ENCODE peak calls at places on chromosomes 13 and 19, in eight cellular contexts. L is NCI-H146; I is iPS DF 6.9; M is activated naive CD4-positive, alpha-beta T cell treated with anti-CD3 and anti-CD28 coated beads, Interleukin-2, amount 10 ng/mL, durations not matched to agents 7 days and 5 days; Q is uterus; W is amniotic stem cell; N is stimulated activated CD8-positive, alpha-beta memory T cell treated with anti-CD3 and anti-CD28 coated beads, Interleukin-7, amount 100 ng/mL, for 4 hours; R is fibroblast of pulmonary artery. Z is an unnamed sample.

GRCh38 chr19:38270587-38271167 is 6.3 kb downstream of the SPINT2 start:
- DNase-seq in I (no peak), R (no peak), M (no peak), W (no peak), N (no peak), L (peak; percentile 93), Q (no peak), Z (no peak)

GRCh38 chr13:36820222-36820621 is 1.2 kb downstream of the RFXAP start:
- DNase-seq in R (no peak), W (no peak), Q (no peak), N (no peak), M (no peak), L (no peak), I (no peak), Z (no peak)

GRCh38 chr13:108993346-108993745 is 363.9 kb downstream of the MYO16 start:
- DNase-seq in I (no peak), R (no peak), W (no peak), M (no peak), N (no peak), L (no peak), Q (no peak), Z (no peak)

GRCh38 chr19:17765069-17765618 is 13.9 kb downstream of the FCHO1 start:
- DNase-seq in R (no peak), L (no peak), I (no peak), N (no peak), M (no peak), Q (no peak), W (no peak), Z (no peak)

GRCh38 chr13:97432232-97432916 is 1.6 kb upstream of the RAP2A start:
- DNase-seq in I (no peak), W (no peak), Q (no peak), N (no peak), M (no peak), L (peak; percentile 23), R (no peak), Z (no peak)

GRCh38 chr19:45475537-45476348 is 7.9 kb downstream of the FOSB start:
- DNase-seq in W (no peak), I (no peak), M (no peak), Q (no peak), R (peak; percentile 63), L (no peak), N (no peak), Z (no peak)

GRCh38 chr13:45367358-45367757 is 26.4 kb upstream of the TPT1 start:
- DNase-seq in N (peak; percentile 90), R (peak; percentile 79), Q (peak; percentile 32), W (peak; percentile 81), I (peak; percentile 20), M (peak; percentile 95), L (peak; percentile 45), Z (peak; percentile 77)

GRCh38 chr13:61045197-61045596 is 370.5 kb downstream of the PCDH20 start:
- DNase-seq in I (no peak), N (no peak), M (no peak), L (no peak), R (no peak), W (no peak), Q (no peak), Z (no peak)

GRCh38 chr19:10069046-10069445 is 17.1 kb upstream of the SHFL start:
- DNase-seq in R (no peak), Q (no peak), L (no peak), W (no peak), M (no peak), I (no peak), N (no peak), Z (no peak)

GRCh38 chr13:40509876-40510275 is 156.6 kb downstream of the FOXO1 start:
- DNase-seq in R (no peak), W (no peak), L (no peak), M (no peak), N (no peak), Q (no peak), I (no peak), Z (no peak)

GRCh38 chr13:39877134-39877533 is 221.7 kb downstream of the COG6 start:
- DNase-seq in Q (no peak), W (no peak), R (no peak), I (no peak), N (no peak), L (no peak), M (no peak), Z (no peak)

GRCh38 chr19:49850221-49850486 is 805 bp upstream of the PTOV1 start:
- DNase-seq in R (no peak), I (no peak), M (no peak), L (peak; percentile 37), Q (peak; percentile 33), W (no peak), N (no peak), Z (no peak)

GRCh38 chr13:46698015-46698414 is 98.9 kb downstream of the ESD start:
- DNase-seq in M (no peak), N (no peak), I (no peak), R (no peak), Q (peak; percentile 52), L (no peak), W (no peak), Z (no peak)

GRCh38 chr19:13847033-13847899 is 29.7 kb upstream of the NANOS3 start:
- DNase-seq in I (no peak), R (peak; percentile 94), M (peak; percentile 89), L (peak; percentile 90), Q (peak; percentile 95), W (peak; percentile 84), N (peak; percentile 83), Z (peak; percentile 83)

Z was measured in activated CD4-positive, alpha-beta T cell treated with anti-CD3 and anti-CD28 coated beads for 24 hours.